ENCODE peak calls at places on chromosomes 4 and X, in six cellular contexts. F is body of pancreas, T is heart right ventricle, M is HFF-Myc, N is cardiac muscle cell, D is AG10803. P is an unnamed sample.
A peak's percentile ranks its signal among the peaks of the same experiment; 100 is the strongest.

GRCh38 chrX:105752334-105752733 is 70.0 kb upstream of the NRK start:
- DNase-seq in F (no peak), T (no peak), M (no peak), N (no peak), D (no peak), P (no peak)

GRCh38 chrX:20609916-20610415 is 343.3 kb upstream of the RPS6KA3 start:
- DNase-seq in F (no peak), T (no peak), M (no peak), N (no peak), D (no peak), P (no peak)

GRCh38 chrX:63761639-63762038 is 23.4 kb downstream of the ARHGEF9 start:
- DNase-seq in F (no peak), T (no peak), M (no peak), N (no peak), D (no peak), P (no peak)

GRCh38 chr4:69656653-69657158 is 3.7 kb upstream of the UGT2A1 start:
- DNase-seq in F (no peak), T (no peak), M (no peak), N (no peak), D (no peak), P (no peak)

GRCh38 chrX:20459410-20460350 is 193.0 kb upstream of the RPS6KA3 start:
- DNase-seq in F (no peak), T (no peak), M (no peak), N (no peak), D (no peak), P (no peak)

GRCh38 chrX:19904778-19905367 is 17.5 kb upstream of the SH3KBP1 start:
- DNase-seq in F (peak; percentile 15), T (no peak), M (no peak), N (peak; percentile 39), D (peak; percentile 61), P (peak; percentile 55)

GRCh38 chr4:182255421-182256190 is 12.4 kb downstream of the TENM3 start:
- DNase-seq in F (no peak), T (no peak), M (no peak), N (no peak), D (no peak), P (no peak)

GRCh38 chrX:49308604-49309269 is 5.3 kb downstream of the GAGE10 start:
- DNase-seq in F (no peak), T (no peak), M (no peak), N (no peak), D (peak; percentile 12), P (no peak)

GRCh38 chrX:24768556-24768955 is 74.8 kb downstream of the POLA1 start:
- DNase-seq in F (no peak), T (no peak), M (no peak), N (no peak), D (no peak), P (no peak)

GRCh38 chrX:11272863-11273262 is 20.4 kb upstream of the AMELX start:
- DNase-seq in F (no peak), T (no peak), M (no peak), N (no peak), D (no peak), P (no peak)

GRCh38 chr4:40340034-40340433 is 4.9 kb downstream of the CHRNA9 start:
- DNase-seq in F (no peak), T (no peak), M (no peak), N (no peak), D (peak; percentile 25), P (no peak)

DNA sequence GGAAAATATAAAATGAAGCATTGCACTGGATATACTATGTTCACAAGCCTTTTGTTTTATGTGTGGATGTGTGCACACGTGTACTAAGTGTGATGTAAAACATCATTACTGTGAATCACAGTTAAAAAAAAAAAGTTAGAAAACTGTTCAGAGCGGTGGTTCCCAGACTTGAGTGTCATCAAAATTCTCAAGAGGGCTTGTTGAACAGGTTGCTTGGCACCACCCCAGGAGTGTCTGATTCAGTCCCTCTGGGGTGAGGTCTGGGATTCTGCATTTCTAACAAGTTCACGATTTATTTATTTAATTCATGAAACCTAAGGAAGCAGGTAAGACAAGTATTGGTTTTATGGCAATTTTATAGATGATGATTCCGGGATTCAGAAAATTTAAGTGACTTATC is 1.8 kb downstream of the CENPU start:
- DNase-seq in F (no peak), T (no peak), M (no peak), N (no peak), D (no peak), P (no peak)
- H3K4me3 ChIP-seq in F (no peak overlapping the region), T (no peak overlapping the region), M (peak overlapping the region; percentile 80), N (no peak overlapping the region), D (no peak overlapping the region), P (no peak overlapping the region)

GRCh38 chr4:140046573-140046972 is 107.4 kb downstream of the MAML3 start:
- DNase-seq in F (no peak), T (no peak), M (no peak), N (peak; percentile 29), D (no peak), P (no peak)
- H3K4me3 ChIP-seq in F (no peak overlapping the region), T (no peak overlapping the region), M (no peak overlapping the region), N (no peak overlapping the region), D (no peak overlapping the region), P (no peak overlapping the region)

GRCh38 chrX:31265383-31265782 is 193.5 kb upstream of the FTHL17 start:
- DNase-seq in F (no peak), T (no peak), M (no peak), N (no peak), D (no peak), P (no peak)
- H3K4me3 ChIP-seq in F (no peak overlapping the region), T (peak overlapping the region; percentile 12), M (no peak overlapping the region), N (no peak overlapping the region), D (no peak overlapping the region), P (peak overlapping the region; percentile 22)

GRCh38 chr4:99087887-99088484 is 602 bp downstream of the ADH5 start:
- DNase-seq in F (peak; percentile 61), T (peak; percentile 44), M (no peak), N (peak; percentile 67), D (peak; percentile 97), P (peak; percentile 47)

GRCh38 chr4:99088485-99089365 is at the start of gene ADH5:
- DNase-seq in F (peak; percentile 86), T (peak; percentile 91), M (peak; percentile 44), N (peak; percentile 92), D (peak; percentile 90), P (peak; percentile 85)

GRCh38 chr4:99090511-99090910 is 1.9 kb upstream of the ADH5 start:
- DNase-seq in F (no peak), T (no peak), M (no peak), N (no peak), D (peak; percentile 81), P (no peak)

DNA sequence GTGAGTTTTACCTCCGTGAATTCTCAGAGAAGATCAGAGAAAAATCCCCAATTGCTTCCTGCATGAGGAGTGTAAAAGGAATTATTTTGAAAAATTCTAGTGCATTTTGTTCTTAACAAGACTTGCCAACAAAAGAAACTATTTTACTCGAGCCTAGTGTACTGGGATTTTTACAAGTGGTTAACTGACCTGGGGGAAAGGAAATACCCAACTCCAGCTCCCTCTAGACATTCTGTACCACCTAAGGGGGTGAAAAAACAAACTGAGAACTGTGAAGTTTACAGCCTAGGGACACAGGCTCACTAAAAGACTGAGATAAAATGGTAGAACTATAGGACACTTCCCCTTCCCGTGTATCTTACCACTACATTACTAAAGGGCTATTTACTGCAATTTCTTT is 2.6 kb upstream of the ADH5 start:
- DNase-seq in F (no peak), T (no peak), M (no peak), N (no peak), D (no peak), P (no peak)
- H3K4me3 ChIP-seq in F (no peak overlapping the region), T (no peak overlapping the region), M (peak overlapping the region; percentile 80), N (no peak overlapping the region), D (peak overlapping the region; percentile 98), P (no peak overlapping the region)

GRCh38 chr4:24411299-24411698 is 173.1 kb downstream of the DHX15 start:
- DNase-seq in F (no peak), T (no peak), M (no peak), N (no peak), D (no peak), P (no peak)
- H3K4me3 ChIP-seq in F (no peak overlapping the region), T (no peak overlapping the region), M (no peak overlapping the region), N (no peak overlapping the region), D (no peak overlapping the region), P (no peak overlapping the region)

GRCh38 chr4:2930135-2930805 is 32.9 kb downstream of the NOP14 start:
- DNase-seq in F (peak; percentile 26), T (peak; percentile 7), M (no peak), N (no peak), D (no peak), P (peak; percentile 34)
- H3K4me3 ChIP-seq in F (no peak overlapping the region), T (no peak overlapping the region), M (no peak overlapping the region), N (no peak overlapping the region), D (no peak overlapping the region), P (no peak overlapping the region)

DNA sequence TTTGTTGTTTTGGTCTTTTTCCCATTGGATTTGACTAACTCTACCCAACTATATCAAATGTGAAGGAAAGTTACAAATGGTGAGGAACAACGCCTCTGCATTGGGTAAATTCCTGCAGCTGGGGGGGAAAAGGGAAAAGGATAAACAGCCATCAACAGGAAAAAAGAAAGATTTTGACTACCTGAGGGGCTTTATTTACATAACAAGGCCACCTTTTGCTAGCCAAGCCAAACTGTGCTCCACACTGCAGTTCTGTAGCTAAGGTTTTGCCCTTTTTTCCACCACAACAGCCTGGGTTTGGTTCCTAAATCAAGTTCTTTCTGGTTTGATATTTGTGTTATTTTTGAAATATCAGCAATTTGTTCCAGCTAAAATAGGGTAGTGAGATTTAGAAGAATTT is 40.8 kb downstream of the RHOXF2B start:
- DNase-seq in F (no peak), T (no peak), M (no peak), N (no peak), D (no peak), P (no peak)
- H3K4me3 ChIP-seq in F (no peak overlapping the region), T (no peak overlapping the region), M (no peak overlapping the region), N (no peak overlapping the region), D (no peak overlapping the region), P (no peak overlapping the region)